ENCODE peak calls at places on chromosome 2, in eight cellular contexts. D is CD8-positive, alpha-beta memory T cell; L is BE2C; O is astrocyte; K is GM12865; F is fibroblast of lung; H is AG04450; A is HCT116. J is an unnamed sample.

GRCh38 chr2:18117592-18117991 is 239.1 kb downstream of the KCNS3 start:
- DNase-seq in A (peak; percentile 13), O (no peak), D (no peak), L (peak; percentile 28), F (peak; percentile 34), H (no peak), K (peak; percentile 47), J (peak; percentile 75)

GRCh38 chr2:23756593-23757292 is 170.2 kb downstream of the ATAD2B start:
- DNase-seq in F (no peak), L (no peak), D (no peak), A (no peak), H (no peak), O (no peak), K (no peak), J (no peak)

GRCh38 chr2:12842917-12843316 is 126.2 kb downstream of the TRIB2 start:
- DNase-seq in F (no peak), H (no peak), D (no peak), K (no peak), L (no peak), A (no peak), O (no peak), J (no peak)

GRCh38 chr2:98460573-98461560 is 16.2 kb downstream of the INPP4A start:
- DNase-seq in L (no peak), F (no peak), K (peak; percentile 94), H (no peak), A (no peak), O (no peak), D (peak; percentile 46), J (no peak)

GRCh38 chr2:177329035-177329434 is 63.5 kb upstream of the AGPS start:
- DNase-seq in O (no peak), H (no peak), A (no peak), L (no peak), D (no peak), F (no peak), K (no peak), J (peak; percentile 11)

GRCh38 chr2:18740428-18740827 is 151.1 kb upstream of the NT5C1B start:
- DNase-seq in L (no peak), D (no peak), H (no peak), A (no peak), O (peak; percentile 90), K (no peak), F (peak; percentile 91), J (no peak)

GRCh38 chr2:160144278-160144990 is 55.6 kb downstream of the ITGB6 start:
- DNase-seq in O (peak; percentile 47), D (no peak), K (no peak), F (peak; percentile 54), A (no peak), H (no peak), L (no peak), J (no peak)

GRCh38 chr2:9002637-9003365 is 683 bp downstream of the MBOAT2 start:
- DNase-seq in H (no peak), F (peak; percentile 29), K (no peak), A (no peak), D (peak; percentile 16), O (no peak), L (peak; percentile 38), J (no peak)

GRCh38 chr2:27489118-27489497 is 435 bp downstream of the IFT172 start:
- DNase-seq in L (no peak), O (peak; percentile 28), D (no peak), K (peak; percentile 18), H (no peak), F (peak; percentile 32), A (peak; percentile 1), J (peak; percentile 37)

GRCh38 chr2:146077156-146077555 is 1557.2 kb upstream of the ZEB2 start:
- DNase-seq in K (no peak), H (no peak), D (no peak), O (no peak), L (no peak), F (no peak), A (no peak), J (peak; percentile 2)

GRCh38 chr2:207692206-207693065 is 19.0 kb upstream of the CCNYL1 start:
- DNase-seq in A (peak; percentile 46), L (peak; percentile 59), K (peak; percentile 40), F (peak; percentile 11), D (peak; percentile 28), O (no peak), H (no peak), J (peak; percentile 33)

GRCh38 chr2:128394004-128394730 is 75.5 kb upstream of the HS6ST1 start:
- DNase-seq in F (no peak), H (no peak), K (no peak), A (no peak), D (no peak), L (no peak), O (no peak), J (no peak)

GRCh38 chr2:240229005-240229404 is 88.5 kb upstream of the OTOS start:
- DNase-seq in H (no peak), A (no peak), K (no peak), O (no peak), F (no peak), L (no peak), D (no peak), J (no peak)

GRCh38 chr2:9951522-9952285 is at the start of gene GRHL1:
- DNase-seq in O (peak; percentile 64), L (peak; percentile 96), F (peak; percentile 83), K (peak; percentile 95), A (peak; percentile 74), H (peak; percentile 63), D (peak; percentile 87), J (peak; percentile 90)

GRCh38 chr2:55119711-55120487 is 69.6 kb upstream of the RTN4 start:
- DNase-seq in L (no peak), O (no peak), H (no peak), A (no peak), D (no peak), K (no peak), F (no peak), J (peak; percentile 47)

GRCh38 chr2:97267411-97268074 is 154.6 kb downstream of the ANKRD36 start:
- DNase-seq in O (no peak), L (peak; percentile 1), D (no peak), F (no peak), K (peak; percentile 0), A (no peak), H (no peak), J (no peak)

GRCh38 chr2:167964650-167965404 is 282.6 kb downstream of the STK39 start:
- DNase-seq in F (no peak), O (no peak), L (no peak), H (no peak), D (no peak), A (no peak), K (no peak), J (peak; percentile 18)

GRCh38 chr2:174145827-174146226 is 102.5 kb downstream of the OLA1 start:
- DNase-seq in H (no peak), L (no peak), A (no peak), F (no peak), O (no peak), D (no peak), K (peak; percentile 6), J (no peak)

GRCh38 chr2:71608441-71608840 is 155.1 kb downstream of the DYSF start:
- DNase-seq in A (no peak), D (no peak), H (no peak), O (no peak), K (no peak), F (no peak), L (no peak), J (no peak)

GRCh38 chr2:73979686-73980085 is 5.0 kb upstream of the TET3 start:
- DNase-seq in K (no peak), H (peak; percentile 65), O (peak; percentile 77), F (peak; percentile 84), A (no peak), L (no peak), D (no peak), J (peak; percentile 93)

DNA sequence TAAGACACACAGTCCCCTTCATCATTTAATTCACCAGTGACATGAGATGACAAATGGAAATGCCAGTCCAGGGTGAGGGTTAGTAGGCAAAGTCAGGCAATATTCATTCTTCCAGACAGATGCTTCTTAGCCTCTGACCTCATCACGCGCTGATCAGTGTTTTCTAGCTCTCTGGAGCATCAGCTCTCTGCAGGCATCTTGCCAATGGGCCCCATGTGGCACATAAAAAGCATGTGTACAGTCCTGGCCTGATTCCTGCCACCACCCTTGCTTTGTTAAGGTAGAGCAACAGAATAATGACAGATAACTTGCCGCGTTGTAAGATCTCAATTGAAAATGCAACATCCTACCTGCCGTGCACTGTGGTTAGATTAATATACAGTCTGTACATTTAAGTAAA is 20.2 kb upstream of the NPAS2 start:
- DNase-seq in A (no peak), D (no peak), L (no peak), K (no peak), O (no peak), F (no peak), H (no peak), J (peak; percentile 54)
- H3K4me3 ChIP-seq in A (no peak overlapping the region), D (no peak overlapping the region), L (no peak overlapping the region), K (no peak overlapping the region), O (no peak overlapping the region), F (no peak overlapping the region), H (no peak overlapping the region), J (no peak overlapping the region)

GRCh38 chr2:96174251-96175144 is 29.3 kb upstream of the DUSP2 start:
- DNase-seq in F (peak; percentile 37), L (peak; percentile 74), D (peak; percentile 80), A (peak; percentile 39), K (peak; percentile 85), O (peak; percentile 16), H (peak; percentile 18), J (peak; percentile 81)
- H3K4me3 ChIP-seq in F (no peak overlapping the region), L (no peak overlapping the region), D (no peak overlapping the region), A (no peak overlapping the region), K (no peak overlapping the region), O (no peak overlapping the region), H (no peak overlapping the region), J (no peak overlapping the region)

GRCh38 chr2:46982356-46983064 is 66.9 kb upstream of the MCFD2 start:
- DNase-seq in O (no peak), L (no peak), A (no peak), H (no peak), K (peak; percentile 72), F (peak; percentile 18), D (no peak), J (no peak)
- H3K4me3 ChIP-seq in O (no peak overlapping the region), L (no peak overlapping the region), A (no peak overlapping the region), H (no peak overlapping the region), K (peak overlapping the region; percentile 41), F (no peak overlapping the region), D (no peak overlapping the region), J (no peak overlapping the region)

GRCh38 chr2:60548844-60549243 is 4.6 kb downstream of the BCL11A start:
- DNase-seq in A (no peak), H (no peak), O (no peak), K (no peak), L (no peak), D (no peak), F (no peak), J (no peak)

GRCh38 chr2:60540054-60540453 is 13.4 kb downstream of the BCL11A start:
- DNase-seq in K (no peak), H (no peak), A (no peak), D (no peak), O (no peak), F (no peak), L (peak; percentile 44), J (no peak)

GRCh38 chr2:60539177-60539576 is 14.3 kb downstream of the BCL11A start:
- DNase-seq in F (no peak), L (no peak), D (no peak), O (no peak), H (no peak), A (no peak), K (no peak), J (no peak)

GRCh38 chr2:60544980-60545560 is 8.4 kb downstream of the BCL11A start:
- DNase-seq in O (no peak), A (no peak), D (no peak), L (no peak), F (no peak), K (peak; percentile 40), H (no peak), J (no peak)

GRCh38 chr2:60544059-60544458 is 9.4 kb downstream of the BCL11A start:
- DNase-seq in F (peak; percentile 23), L (no peak), K (no peak), D (no peak), O (no peak), A (no peak), H (no peak), J (no peak)
- H3K4me3 ChIP-seq in F (no peak overlapping the region), L (no peak overlapping the region), K (no peak overlapping the region), D (no peak overlapping the region), O (no peak overlapping the region), A (no peak overlapping the region), H (no peak overlapping the region), J (no peak overlapping the region)

J was measured in foreskin fibroblast.